ENCODE peak calls at places on chromosomes 7 and 10, in five cellular contexts. Q, Z, O, I and X are unnamed samples.
A peak's percentile ranks its signal among the peaks of the same experiment; 100 is the strongest.

GRCh38 chr10:49400365-49400764 is 4.5 kb upstream of the DRGX start:
- DNase-seq in O (no peak), I (no peak), Z (no peak), Q (no peak), X (no peak)

GRCh38 chr10:97411411-97411810 is 10.3 kb upstream of the RRP12 start:
- DNase-seq in I (no peak), Q (no peak), Z (no peak), O (no peak), X (no peak)

GRCh38 chr10:11377267-11377666 is 234.2 kb downstream of the USP6NL start:
- DNase-seq in I (no peak), O (no peak), Z (no peak), Q (no peak), X (no peak)

GRCh38 chr10:37975407-37975991 is 948 bp downstream of the ZNF25 start:
- DNase-seq in O (no peak), Q (peak; percentile 2), I (no peak), Z (no peak), X (no peak)

GRCh38 chr7:1569016-1569415 is 816 bp downstream of the PSMG3 start:
- DNase-seq in Z (no peak), I (peak; percentile 61), O (no peak), Q (no peak), X (no peak)

GRCh38 chr10:81920213-81920829 is 45.3 kb downstream of the NRG3 start:
- DNase-seq in I (peak; percentile 75), O (no peak), Z (no peak), Q (peak; percentile 17), X (no peak)

GRCh38 chr10:114715171-114715670 is 57.1 kb upstream of the ABLIM1 start:
- DNase-seq in O (no peak), Q (peak; percentile 75), Z (peak; percentile 42), I (no peak), X (no peak)

GRCh38 chr7:50791921-50792341 is 9.2 kb upstream of the GRB10 start:
- DNase-seq in O (no peak), Z (peak; percentile 50), Q (peak; percentile 53), I (no peak), X (no peak)

GRCh38 chr10:8275911-8276310 is 221.4 kb downstream of the GATA3 start:
- DNase-seq in Q (no peak), O (no peak), Z (no peak), I (no peak), X (no peak)

GRCh38 chr10:127855976-127856375 is 36.8 kb downstream of the CLRN3 start:
- DNase-seq in O (no peak), Q (no peak), I (no peak), Z (no peak), X (no peak)

GRCh38 chr10:103273026-103273425 is 3.9 kb upstream of the INA start:
- DNase-seq in Z (peak; percentile 95), I (peak; percentile 10), Q (peak; percentile 73), O (no peak), X (no peak)

GRCh38 chr10:29343607-29344038 is 54.8 kb downstream of the LYZL1 start:
- DNase-seq in Z (no peak), Q (peak; percentile 20), I (no peak), O (no peak), X (no peak)

GRCh38 chr7:30168800-30169584 is 34.2 kb downstream of the MTURN start:
- DNase-seq in O (no peak), Z (peak; percentile 89), Q (no peak), I (no peak), X (no peak)

GRCh38 chr10:5499493-5499800 is at the start of gene CALML5:
- DNase-seq in Q (no peak), Z (no peak), O (no peak), I (no peak), X (no peak)

GRCh38 chr10:73998623-73999622 is 1.0 kb downstream of the VCL start:
- DNase-seq in Z (peak; percentile 78), I (peak; percentile 80), Q (peak; percentile 75), O (no peak), X (peak; percentile 1)

GRCh38 chr10:5504146-5505072 is 5.0 kb upstream of the CALML5 start:
- DNase-seq in I (no peak), O (no peak), Q (no peak), Z (no peak), X (no peak)

GRCh38 chr10:5545778-5546710 is 21.3 kb downstream of the CALML3 start:
- DNase-seq in O (no peak), I (peak; percentile 79), Z (no peak), Q (peak; percentile 91), X (no peak)

GRCh38 chr7:120856621-120857352 is 1.2 kb downstream of the TSPAN12 start:
- DNase-seq in I (peak; percentile 56), Q (peak; percentile 43), Z (peak; percentile 25), O (peak; percentile 3), X (no peak)

GRCh38 chr10:132636358-132636757 is 98.8 kb downstream of the INPP5A start:
- DNase-seq in I (no peak), Q (no peak), Z (no peak), O (no peak), X (no peak)

GRCh38 chr10:71409516-71410104 is 12.9 kb downstream of the CDH23 start:
- DNase-seq in I (no peak), Z (no peak), Q (no peak), O (no peak), X (no peak)

GRCh38 chr7:143247372-143247771 is 15.9 kb upstream of the GSTK1 start:
- DNase-seq in O (no peak), Z (no peak), Q (no peak), I (no peak), X (no peak)

GRCh38 chr7:98974906-98975816 is 96.8 kb downstream of the TRRAP start:
- DNase-seq in Z (no peak), I (no peak), Q (no peak), O (no peak), X (no peak)

GRCh38 chr7:39580150-39580874 is 14.1 kb downstream of the YAE1 start:
- DNase-seq in O (peak; percentile 73), I (peak; percentile 87), Q (peak; percentile 96), Z (peak; percentile 82), X (peak; percentile 66)

GRCh38 chr10:119353438-119353837 is 146.1 kb downstream of the GRK5 start:
- DNase-seq in Q (no peak), I (no peak), O (no peak), Z (no peak), X (no peak)

GRCh38 chr10:45432700-45433472 is 58.9 kb downstream of the ALOX5 start:
- DNase-seq in I (no peak), Z (no peak), O (no peak), Q (no peak), X (no peak)

GRCh38 chr10:4514445-4515108 is 311.4 kb upstream of the AKR1E2 start:
- DNase-seq in Q (peak; percentile 63), Z (peak; percentile 19), I (no peak), O (no peak), X (no peak)

GRCh38 chr7:106260136-106260561 is 24.6 kb downstream of the NAMPT start:
- DNase-seq in Z (peak; percentile 21), I (no peak), Q (no peak), O (no peak), X (no peak)

GRCh38 chr7:114922652-114923402 is 933 bp downstream of the MDFIC start:
- DNase-seq in Q (peak; percentile 77), Z (peak; percentile 76), I (peak; percentile 24), O (peak; percentile 50), X (peak; percentile 32)

GRCh38 chr7:150788474-150789269 is 11.5 kb downstream of the TMEM176B start:
- DNase-seq in O (no peak), Z (no peak), Q (no peak), I (no peak), X (no peak)

GRCh38 chr10:79027147-79028055 is 41.4 kb upstream of the ZMIZ1 start:
- DNase-seq in I (no peak), Q (no peak), O (no peak), Z (no peak), X (no peak)

GRCh38 chr7:134515569-134516468 is 11.5 kb upstream of the AKR1B10 start:
- DNase-seq in Q (peak; percentile 68), O (no peak), Z (peak; percentile 78), I (no peak), X (no peak)

GRCh38 chr10:94205370-94205930 is 157.3 kb downstream of the NOC3L start:
- DNase-seq in Q (peak; percentile 70), Z (peak; percentile 22), O (no peak), I (no peak), X (no peak)

GRCh38 chr7:157926521-157927167 is 589.8 kb downstream of the DNAJB6 start:
- DNase-seq in Z (no peak), Q (no peak), I (no peak), O (no peak), X (peak; percentile 4)

GRCh38 chr10:21496285-21497176 is 29.0 kb downstream of the SKIDA1 start:
- DNase-seq in O (peak; percentile 50), Z (peak; percentile 60), Q (peak; percentile 51), I (peak; percentile 53), X (peak; percentile 48)

GRCh38 chr7:74290590-74290950 is 1.4 kb downstream of the CLIP2 start:
- DNase-seq in I (no peak), Q (no peak), O (no peak), Z (no peak), X (no peak)

GRCh38 chr10:36634916-36635315 is 490.5 kb upstream of the ANKRD30A start:
- DNase-seq in Q (peak; percentile 46), I (no peak), Z (peak; percentile 59), O (no peak), X (no peak)